ENCODE peak calls at places on chromosomes 13 and 19, in four cellular contexts. Z is left ventricle myocardium inferior, R is tibial nerve, F is tibial artery. Q is an unnamed sample. For H3K4me1 and H3K27me3, the result is how much of the 10 kb centered on the place peaks cover.

GRCh38 chr19:44005968-44006367 is 3.2 kb downstream of the ZNF230 start:
- DNase-seq in R (no peak), F (no peak), Z (no peak), Q (no peak)

GRCh38 chr13:80048802-80049201 is 292.1 kb downstream of the SPRY2 start:
- DNase-seq in R (peak), F (peak), Z (peak), Q (peak)

GRCh38 chr13:67273001-67273400 is 42.9 kb upstream of the PCDH9 start:
- DNase-seq in Z (no peak), R (no peak), F (no peak), Q (no peak)

GRCh38 chr19:2770055-2771013 is 12.7 kb downstream of the SGTA start:
- DNase-seq in R (no peak), Z (peak), F (no peak), Q (no peak)

GRCh38 chr19:38304866-38305429 is 897 bp downstream of the C19orf33 start:
- DNase-seq in Z (peak), F (no peak), R (peak), Q (peak)

GRCh38 chr19:32471095-32471494 is 65.5 kb downstream of the DPY19L3 start:
- DNase-seq in Z (peak), R (no peak), F (no peak), Q (no peak)

GRCh38 chr13:26300140-26300539 is 46.2 kb downstream of the CDK8 start:
- DNase-seq in Z (no peak), R (no peak), F (no peak), Q (no peak)

GRCh38 chr13:32639502-32640105 is 53.4 kb downstream of the PDS5B start:
- DNase-seq in R (peak), Z (no peak), F (peak), Q (no peak)

GRCh38 chr13:79194272-79194671 is 211.8 kb downstream of the RBM26 start:
- DNase-seq in F (no peak), Z (no peak), R (no peak), Q (no peak)

GRCh38 chr19:10139952-10140351 is 20.3 kb upstream of the EIF3G start:
- DNase-seq in F (no peak), R (no peak), Z (no peak), Q (no peak)

GRCh38 chr13:52070929-52071523 is 46.5 kb downstream of the UTP14C start:
- DNase-seq in Z (no peak), R (no peak), F (no peak), Q (no peak)

GRCh38 chr13:58876473-58876872 is 1244.9 kb downstream of the PCDH17 start:
- DNase-seq in F (no peak), Z (no peak), R (no peak), Q (no peak)

GRCh38 chr13:106182404-106182803 is 353.1 kb downstream of the EFNB2 start:
- DNase-seq in F (no peak), R (no peak), Z (no peak), Q (no peak)

GRCh38 chr19:5889288-5889971 is 14.2 kb downstream of the NDUFA11 start:
- DNase-seq in R (no peak), F (no peak), Z (no peak), Q (no peak)

GRCh38 chr13:34730966-34731365 is 211.1 kb upstream of the NBEA start:
- DNase-seq in F (no peak), Z (no peak), R (no peak), Q (no peak)

GRCh38 chr13:51922771-51923480 is 61.2 kb downstream of the CCDC70 start:
- DNase-seq in F (no peak), R (no peak), Z (no peak), Q (no peak)

GRCh38 chr13:62524061-62524460 is 1108.4 kb upstream of the PCDH20 start:
- DNase-seq in F (no peak), Z (no peak), R (no peak), Q (no peak)

GRCh38 chr19:1151037-1151716 is 22.9 kb downstream of the SBNO2 start:
- DNase-seq in R (no peak), Z (no peak), F (no peak), Q (no peak)

GRCh38 chr19:1147934-1148549 is 26.0 kb downstream of the SBNO2 start:
- DNase-seq in R (no peak), F (no peak), Z (no peak), Q (no peak)

GRCh38 chr19:1146858-1147780 is 26.9 kb downstream of the SBNO2 start:
- DNase-seq in Z (no peak), F (no peak), R (no peak), Q (no peak)

GRCh38 chr19:1150333-1151036 is 23.6 kb downstream of the SBNO2 start:
- DNase-seq in Z (no peak), F (no peak), R (no peak), Q (no peak)

DNA sequence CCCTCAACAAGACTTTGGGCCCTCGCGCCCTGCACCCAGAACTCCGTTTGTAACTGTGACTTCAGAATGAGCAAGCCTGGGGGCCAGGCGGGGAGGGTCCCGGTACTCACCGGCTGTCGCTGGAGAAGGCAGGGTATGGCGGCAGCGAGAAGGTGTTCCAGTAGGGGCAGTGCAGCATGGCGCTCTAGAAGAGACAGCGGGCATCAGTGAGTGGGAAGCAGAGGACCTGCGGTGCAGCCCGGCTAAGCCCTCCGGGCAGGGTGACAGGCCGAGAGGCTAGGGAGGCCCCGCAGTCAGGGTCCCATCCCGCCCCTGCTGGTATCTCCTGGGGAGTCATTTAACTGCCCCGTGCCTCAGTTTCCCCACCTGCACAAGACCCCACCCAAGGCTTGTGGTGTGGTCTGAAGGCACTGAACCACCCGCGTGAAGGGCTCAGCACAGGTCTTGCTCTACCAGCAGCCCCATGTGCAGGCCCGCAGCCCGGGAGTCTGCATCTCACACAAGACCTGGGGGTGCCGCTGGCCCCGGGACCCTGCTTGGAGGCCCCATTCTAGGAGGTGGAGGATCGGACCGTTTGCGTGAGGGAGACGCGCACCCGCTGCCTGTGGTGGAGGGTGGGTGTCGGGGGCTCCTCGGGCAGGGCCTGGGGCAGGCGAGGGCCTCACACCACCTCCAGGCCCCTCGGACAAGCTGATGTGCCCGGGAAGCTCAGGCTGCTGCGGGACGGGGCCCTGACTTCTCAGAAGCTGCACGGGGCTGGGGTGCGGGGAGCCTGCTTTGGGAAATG is 24.6 kb downstream of the SBNO2 start:
- DNase-seq in R (no peak), Z (no peak), F (no peak), Q (no peak)
- H3K4me1 ChIP-seq in R (under half), Z (under half), F (under half), Q (under half)

GRCh38 chr19:49678970-49679831 is 2.1 kb downstream of the PRMT1 start:
- DNase-seq in Z (no peak), R (no peak), F (no peak), Q (no peak)

GRCh38 chr19:49681830-49682229 is 4.8 kb downstream of the PRMT1 start:
- DNase-seq in Z (no peak), R (no peak), F (no peak), Q (no peak)

GRCh38 chr19:49682274-49682673 is 5.2 kb downstream of the PRMT1 start:
- DNase-seq in R (no peak), F (no peak), Z (no peak), Q (no peak)

GRCh38 chr19:49679832-49680472 is 2.9 kb downstream of the PRMT1 start:
- DNase-seq in Z (no peak), R (no peak), F (no peak), Q (no peak)

DNA sequence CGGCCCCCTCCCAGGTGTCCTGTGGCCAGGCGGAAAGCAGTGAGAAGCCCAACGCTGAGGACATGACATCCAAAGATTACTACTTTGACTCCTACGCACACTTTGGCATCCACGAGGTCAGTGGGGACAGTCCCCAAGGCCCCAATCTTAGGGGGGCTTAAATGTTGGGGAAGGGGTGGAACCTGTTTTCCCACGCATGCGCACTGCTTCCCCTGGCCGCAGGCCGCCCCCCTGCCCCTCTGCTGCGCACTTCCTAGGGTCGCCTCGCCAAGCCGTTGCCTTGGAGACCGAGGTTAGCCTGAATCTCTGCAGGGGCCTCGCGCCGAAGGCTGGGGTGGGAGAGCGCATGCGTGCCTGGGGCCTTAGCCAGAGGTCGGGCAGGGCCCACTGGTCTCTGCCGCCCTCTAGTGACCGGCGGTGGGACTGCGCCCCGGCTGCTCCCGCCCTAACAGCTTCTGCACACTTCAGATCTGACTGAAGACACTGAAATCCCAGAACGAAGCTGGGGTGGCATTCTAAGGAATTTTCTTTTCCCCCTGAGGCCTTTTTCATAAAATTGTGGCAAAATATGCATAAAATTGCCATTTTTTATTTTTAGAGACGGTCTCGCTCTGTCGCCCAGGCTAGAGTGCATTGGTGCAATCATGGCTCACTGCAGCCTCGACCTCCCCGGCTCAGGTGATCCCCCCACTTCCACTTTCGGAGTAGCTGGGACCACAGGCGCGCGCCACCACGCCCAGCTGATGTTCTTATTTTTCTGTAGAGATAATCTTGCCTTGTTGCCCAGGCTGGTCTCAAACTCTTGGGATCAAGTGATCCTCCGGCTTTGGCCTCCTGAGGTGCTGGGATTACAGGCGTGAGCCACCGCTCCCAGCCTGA is 3.6 kb downstream of the PRMT1 start:
- DNase-seq in Z (peak), R (peak), F (peak), Q (peak)
- H3K4me3 ChIP-seq in Z (peak), R (no peak), F (peak), Q (no peak)

DNA sequence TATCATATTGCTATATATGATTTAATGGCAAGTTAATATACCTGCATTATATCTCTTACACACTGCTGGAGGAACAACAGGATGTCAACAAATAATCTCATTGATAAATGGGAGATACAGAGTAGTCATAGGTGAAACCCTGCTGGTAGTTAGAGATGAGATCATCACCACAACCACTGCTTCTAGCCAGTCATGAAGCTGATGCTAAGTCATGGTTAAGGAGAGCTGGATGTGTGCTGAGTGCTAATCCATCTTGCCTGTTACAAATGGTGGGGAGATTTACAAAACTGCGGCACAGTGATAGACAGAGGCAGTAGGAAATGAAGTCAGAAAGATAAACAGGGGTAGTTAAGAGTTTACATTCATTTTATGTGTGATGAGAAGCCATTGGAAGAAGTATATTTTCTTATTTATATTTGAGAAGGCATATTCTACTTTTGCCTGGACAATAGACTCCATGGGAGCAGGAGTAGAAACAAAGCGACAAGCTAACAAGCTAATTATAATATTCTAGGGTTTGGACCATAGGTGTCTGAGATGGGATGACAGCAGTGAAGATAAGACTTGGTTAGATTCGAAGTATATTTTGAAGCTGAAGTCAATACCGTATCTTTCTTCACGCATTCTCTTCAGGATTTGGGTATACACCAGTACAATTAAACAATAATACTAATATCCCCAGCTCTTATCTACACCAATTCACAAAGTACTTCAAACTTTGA is 78.0 kb upstream of the TRPC4 start:
- DNase-seq in R (no peak), F (no peak), Z (no peak), Q (no peak)
- H3K27me3 ChIP-seq in R (under half), F (under half), Z (under half), Q (under half)

GRCh38 chr13:110645750-110646149 is 30.4 kb downstream of the NAXD start:
- DNase-seq in Z (no peak), F (no peak), R (no peak), Q (no peak)

GRCh38 chr13:110648155-110648819 is 32.9 kb downstream of the NAXD start:
- DNase-seq in F (no peak), Z (no peak), R (no peak), Q (no peak)

GRCh38 chr13:110648848-110649421 is 33.6 kb downstream of the NAXD start:
- DNase-seq in R (no peak), F (no peak), Z (no peak), Q (no peak)

GRCh38 chr13:110646442-110647364 is 31.4 kb downstream of the NAXD start:
- DNase-seq in F (no peak), R (no peak), Z (no peak), Q (no peak)

GRCh38 chr13:110647365-110647737 is 32.0 kb downstream of the NAXD start:
- DNase-seq in F (no peak), Z (no peak), R (no peak), Q (no peak)
- H3K4me1 ChIP-seq in F (under half), Z (under half), R (under half), Q (under half)

GRCh38 chr19:40576181-40576584 is 490 bp upstream of the SHKBP1 start:
- DNase-seq in R (no peak), Z (no peak), F (no peak), Q (no peak)
- H3K4me3 ChIP-seq in R (peak), Z (peak), F (peak), Q (peak)

DNA sequence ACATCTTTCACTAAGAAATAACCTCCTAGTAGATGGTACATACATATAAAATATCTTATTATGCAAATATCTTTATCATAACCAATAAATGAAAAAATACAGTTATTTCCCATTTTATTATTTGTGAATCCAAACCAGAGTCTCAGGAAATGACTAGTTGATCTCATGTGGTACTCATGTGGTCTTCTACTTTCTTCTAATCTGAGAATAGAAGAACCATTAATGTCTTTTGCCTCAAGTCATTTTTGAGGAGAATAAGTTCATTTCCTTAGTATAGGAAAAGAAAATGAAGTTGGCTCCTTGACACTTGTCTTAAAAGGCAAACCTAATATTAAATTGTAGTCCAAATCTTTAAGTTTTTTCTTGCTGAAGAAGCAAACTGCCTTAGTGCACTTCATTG is 106.7 kb downstream of the EDNRB start:
- DNase-seq in Z (no peak), R (no peak), F (no peak), Q (no peak)
- H3K27me3 ChIP-seq in Z (under half), R (under half), F (under half), Q (under half)

GRCh38 chr19:34228762-34229161 is 25.6 kb upstream of the GARRE1 start:
- DNase-seq in Z (no peak), R (no peak), F (no peak), Q (no peak)
- H3K4me1 ChIP-seq in Z (under half), R (under half), F (under half), Q (under half)

GRCh38 chr13:50911937-50912624 is 2.5 kb downstream of the RNASEH2B start:
- DNase-seq in F (peak), R (peak), Z (peak), Q (peak)
- H3K4me3 ChIP-seq in F (no peak), R (no peak), Z (peak), Q (no peak)

GRCh38 chr13:27855381-27855780 is 63.1 kb downstream of the GSX1 start:
- DNase-seq in F (no peak), R (no peak), Z (no peak), Q (no peak)

GRCh38 chr13:27854606-27855005 is 62.3 kb downstream of the GSX1 start:
- DNase-seq in R (no peak), F (no peak), Z (no peak), Q (no peak)

GRCh38 chr13:27853345-27853744 is 61.1 kb downstream of the GSX1 start:
- DNase-seq in F (no peak), Z (no peak), R (no peak), Q (no peak)

GRCh38 chr13:27852491-27852890 is 60.2 kb downstream of the GSX1 start:
- DNase-seq in R (no peak), Z (no peak), F (no peak), Q (no peak)

GRCh38 chr13:27853871-27854270 is 61.6 kb downstream of the GSX1 start:
- DNase-seq in F (no peak), Z (no peak), R (no peak), Q (no peak)
- H3K27me3 ChIP-seq in F (under half), Z (half or more), R (under half), Q (under half)

Q was measured in upper lobe of right lung.